ENCODE peak calls at places on chromosomes 12 and 14, in five cellular contexts. J is transverse colon, F is A549, H is sigmoid colon, P is stomach. I is an unnamed sample.
A peak's percentile ranks its signal among the peaks of the same experiment; 100 is the strongest.

GRCh38 chr12:24944598-24944975 is 4.3 kb downstream of the BCAT1 start:
- DNase-seq in J (no peak), F (no peak), H (no peak), P (no peak), I (no peak)

GRCh38 chr12:79274571-79275064 is 410.0 kb downstream of the SYT1 start:
- DNase-seq in J (no peak), F (no peak), H (no peak), P (no peak), I (no peak)

GRCh38 chr14:89485264-89485663 is 68.2 kb upstream of the FOXN3 start:
- DNase-seq in J (no peak), F (no peak), H (no peak), P (no peak), I (no peak)

GRCh38 chr12:77019920-77020319 is 45.4 kb downstream of the E2F7 start:
- DNase-seq in J (no peak), F (no peak), H (no peak), P (no peak), I (no peak)

GRCh38 chr14:20697273-20698017 is 8.9 kb downstream of the ANG start:
- DNase-seq in J (peak; percentile 73), F (peak; percentile 67), H (no peak), P (peak; percentile 79), I (peak; percentile 34)

GRCh38 chr12:128829870-128830504 is 6.2 kb upstream of the SLC15A4 start:
- DNase-seq in J (peak; percentile 38), F (no peak), H (peak; percentile 53), P (peak; percentile 25), I (no peak)

GRCh38 chr12:125065753-125066570 is 727 bp downstream of the AACS start:
- DNase-seq in J (no peak), F (peak; percentile 28), H (no peak), P (no peak), I (no peak)

GRCh38 chr12:52006726-52007157 is at the start of gene TAMALIN:
- DNase-seq in J (peak; percentile 79), F (no peak), H (peak; percentile 90), P (peak; percentile 70), I (peak; percentile 53)

GRCh38 chr12:106681210-106681609 is 93.3 kb upstream of the RIC8B start:
- DNase-seq in J (no peak), F (no peak), H (no peak), P (no peak), I (no peak)

GRCh38 chr14:26594148-26594547 is 3.7 kb downstream of the NOVA1 start:
- DNase-seq in J (no peak), F (no peak), H (no peak), P (no peak), I (no peak)

GRCh38 chr14:95157987-95158712 is 821 bp upstream of the DICER1 start:
- DNase-seq in J (no peak), F (peak; percentile 57), H (no peak), P (no peak), I (peak; percentile 37)

GRCh38 chr14:67221248-67221981 is 19.8 kb upstream of the PALS1 start:
- DNase-seq in J (peak; percentile 41), F (no peak), H (no peak), P (no peak), I (no peak)

GRCh38 chr14:104182857-104183425 is 44.6 kb downstream of the KIF26A start:
- DNase-seq in J (no peak), F (no peak), H (no peak), P (no peak), I (no peak)

GRCh38 chr12:857611-858010 is 91.9 kb downstream of the RAD52 start:
- DNase-seq in J (no peak), F (peak; percentile 44), H (no peak), P (no peak), I (peak; percentile 33)

GRCh38 chr12:56256326-56256960 is 1.7 kb downstream of the ANKRD52 start:
- DNase-seq in J (no peak), F (no peak), H (no peak), P (no peak), I (no peak)

GRCh38 chr12:52515927-52516831 is 4.0 kb downstream of the KRT5 start:
- DNase-seq in J (no peak), F (no peak), H (no peak), P (no peak), I (peak; percentile 4)

GRCh38 chr12:27965411-27965810 is 7.1 kb downstream of the PTHLH start:
- DNase-seq in J (no peak), F (no peak), H (no peak), P (no peak), I (no peak)

GRCh38 chr12:57461326-57461903 is 1.8 kb downstream of the GLI1 start:
- DNase-seq in J (peak; percentile 78), F (peak; percentile 86), H (peak; percentile 91), P (peak; percentile 46), I (peak; percentile 80)

GRCh38 chr14:77541905-77542304 is 43.3 kb upstream of the ISM2 start:
- DNase-seq in J (no peak), F (no peak), H (no peak), P (no peak), I (no peak)

GRCh38 chr14:50800032-50800431 is 30.9 kb downstream of the NIN start:
- DNase-seq in J (no peak), F (no peak), H (no peak), P (no peak), I (no peak)

GRCh38 chr14:102066041-102066451 is 20.8 kb downstream of the HSP90AA1 start:
- DNase-seq in J (no peak), F (no peak), H (no peak), P (no peak), I (no peak)

GRCh38 chr14:62673014-62673727 is 372.1 kb downstream of the KCNH5 start:
- DNase-seq in J (no peak), F (no peak), H (no peak), P (no peak), I (no peak)
- TF ChIP-seq EP300 in J (no peak), F (no peak), H (no peak), P (no peak), I (no peak)

DNA sequence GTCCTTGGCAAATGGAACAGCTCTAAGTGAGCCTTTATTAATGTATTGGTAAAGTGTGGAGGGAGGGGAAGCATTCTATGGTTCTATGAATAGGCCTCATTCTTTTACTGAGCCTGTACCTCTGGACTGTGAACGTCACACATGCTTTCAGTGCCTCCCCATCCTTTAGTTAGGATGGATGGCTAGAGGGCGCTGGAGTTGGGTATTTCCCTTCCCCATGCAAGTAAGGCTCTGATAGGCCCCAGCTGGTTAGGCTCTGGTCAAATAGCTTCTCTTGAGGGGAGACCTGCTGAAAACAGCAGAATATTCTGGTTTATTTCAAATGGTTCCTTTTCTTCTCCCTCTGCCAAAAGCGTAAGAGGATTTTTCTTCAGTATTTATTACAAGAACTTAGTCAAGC is 860.9 kb upstream of the MDGA2 start:
- DNase-seq in J (no peak), F (no peak), H (no peak), P (no peak), I (no peak)
- H3K4me1 ChIP-seq in J (no peaks in the 10 kb centered on the region), F (no peaks in the 10 kb centered on the region), H (no peaks in the 10 kb centered on the region), P (no peaks in the 10 kb centered on the region), I (no peaks in the 10 kb centered on the region)

DNA sequence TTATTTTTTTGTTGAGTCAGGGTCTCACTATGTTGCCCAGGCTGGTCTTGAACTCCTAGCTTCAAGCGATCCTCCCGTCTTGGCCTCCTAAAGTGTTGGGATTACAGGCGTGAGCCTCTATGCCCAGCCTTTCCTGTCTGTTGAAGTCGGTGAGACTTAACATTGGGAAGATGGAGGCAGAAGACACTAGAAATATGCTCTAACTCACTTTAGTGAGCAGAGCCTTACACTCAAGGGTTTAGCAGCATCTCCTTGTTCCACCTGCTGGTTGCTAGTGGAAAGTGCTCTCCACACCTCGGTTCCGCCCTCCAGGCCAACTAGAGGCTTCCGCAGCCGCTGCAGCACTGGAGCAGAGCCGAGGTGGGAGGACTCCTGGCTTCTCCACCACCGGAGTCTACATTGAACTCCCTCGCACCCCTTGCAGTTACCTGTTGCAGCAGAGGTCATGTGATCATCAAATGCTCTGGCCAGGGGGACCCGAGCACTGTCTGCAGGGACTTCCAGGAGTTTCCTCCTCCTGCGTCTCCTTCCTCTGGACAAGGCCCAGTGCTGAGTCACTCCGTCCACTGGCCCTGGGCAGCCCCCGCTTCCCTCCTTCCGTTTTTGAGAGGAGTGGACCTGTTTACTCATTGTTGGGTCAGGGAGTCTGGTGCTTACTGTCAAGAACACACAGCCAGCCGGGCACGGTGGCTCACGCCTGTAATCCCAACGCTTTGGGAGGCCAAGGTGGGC is 9.4 kb upstream of the HVCN1 start:
- DNase-seq in J (peak; percentile 81), F (peak; percentile 74), H (peak; percentile 86), P (peak; percentile 81), I (peak; percentile 37)
- TF ChIP-seq EP300 in J (no peak), F (no peak), H (no peak), P (no peak), I (no peak)

DNA sequence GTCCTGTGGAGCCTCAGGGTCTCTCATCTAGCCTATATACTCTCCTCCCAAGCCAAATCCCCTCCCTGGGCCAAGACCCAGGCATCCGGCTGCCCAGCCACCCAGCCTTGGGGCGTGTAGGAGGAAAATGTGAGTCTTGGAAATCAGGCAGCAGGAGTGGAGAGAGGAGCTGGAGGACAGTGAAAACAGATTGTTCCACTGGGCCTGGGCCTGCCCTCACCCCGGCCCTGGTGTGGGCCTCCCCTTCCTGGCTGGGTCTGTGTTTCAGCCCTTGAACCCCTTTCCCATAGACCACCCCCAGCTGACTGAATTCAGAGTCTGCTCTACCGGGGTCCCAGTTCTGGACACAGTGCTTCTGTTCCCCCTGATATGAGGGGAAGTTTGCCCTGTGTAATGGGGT is 6.7 kb downstream of the ITGA5 start:
- DNase-seq in J (no peak), F (no peak), H (peak; percentile 56), P (no peak), I (no peak)
- H3K4me1 ChIP-seq in J (peaks cover 69% of the 10 kb centered on the region), F (peaks cover 49% of the 10 kb centered on the region), H (peaks cover 92% of the 10 kb centered on the region), P (peaks cover 94% of the 10 kb centered on the region), I (peaks cover 42% of the 10 kb centered on the region)

GRCh38 chr14:97377550-97377949 is 580.4 kb downstream of the VRK1 start:
- DNase-seq in J (no peak), F (no peak), H (no peak), P (no peak), I (no peak)
- TF ChIP-seq EP300 in J (no peak), F (no peak), H (no peak), P (no peak), I (no peak)

GRCh38 chr14:22520235-22520634 is 68.8 kb downstream of the DAD1 start:
- DNase-seq in J (no peak), F (no peak), H (no peak), P (no peak), I (no peak)
- H3K4me1 ChIP-seq in J (peaks cover 28% of the 10 kb centered on the region), F (no peaks in the 10 kb centered on the region), H (peaks cover 45% of the 10 kb centered on the region), P (peaks cover 73% of the 10 kb centered on the region), I (peaks cover 4% of the 10 kb centered on the region)

GRCh38 chr12:7091660-7092228 is 501 bp downstream of the C1R start:
- DNase-seq in J (peak; percentile 22), F (no peak), H (peak; percentile 87), P (no peak), I (no peak)
- TF ChIP-seq EP300 in J (no peak), F (no peak), H (no peak), P (peak; percentile 7), I (no peak)